ENCODE peak calls at places on chromosomes 2 and 18, in five cellular contexts. S, O, K, C and Z are unnamed samples.

GRCh38 chr2:150911766-150912280 is 349.8 kb downstream of the RBM43 start:
- DNase-seq in C (peak), O (peak), S (peak), K (peak), Z (no peak)

GRCh38 chr2:222303828-222304736 is 5.3 kb upstream of the PAX3 start:
- DNase-seq in C (no peak), S (no peak), O (no peak), K (no peak), Z (no peak)

GRCh38 chr2:113156278-113157107 is 17.3 kb upstream of the PSD4 start:
- DNase-seq in S (no peak), O (no peak), C (no peak), K (no peak), Z (no peak)

GRCh38 chr18:30057398-30057797 is 985.1 kb downstream of the DSC3 start:
- DNase-seq in S (no peak), K (no peak), C (no peak), O (no peak), Z (no peak)

GRCh38 chr2:183242937-183243336 is 118.7 kb downstream of the NUP35 start:
- DNase-seq in C (no peak), S (no peak), K (no peak), O (peak), Z (no peak)

GRCh38 chr2:127143851-127144782 is 37.2 kb upstream of the BIN1 start:
- DNase-seq in C (no peak), O (peak), K (no peak), S (no peak), Z (peak)

GRCh38 chr18:21669736-21670135 is 34.8 kb downstream of the ABHD3 start:
- DNase-seq in K (no peak), O (no peak), S (no peak), C (no peak), Z (no peak)

GRCh38 chr18:55786651-55787272 is 198.8 kb upstream of the TCF4 start:
- DNase-seq in O (peak), C (no peak), K (no peak), S (no peak), Z (no peak)

GRCh38 chr2:215653344-215654015 is 217.6 kb upstream of the FN1 start:
- DNase-seq in S (no peak), K (no peak), C (no peak), O (peak), Z (no peak)

GRCh38 chr2:122539920-122540319 is 784.5 kb downstream of the TSN start:
- DNase-seq in C (no peak), K (no peak), S (no peak), O (no peak), Z (peak)

GRCh38 chr2:222305510-222306392 is 7.0 kb upstream of the PAX3 start:
- DNase-seq in S (no peak), C (no peak), K (no peak), O (peak), Z (no peak)

GRCh38 chr2:150485114-150485870 is 2.2 kb downstream of the RND3 start:
- DNase-seq in O (peak), S (peak), K (no peak), C (peak), Z (peak)

GRCh38 chr2:26850565-26850964 is 2.6 kb downstream of the DPYSL5 start:
- DNase-seq in O (no peak), S (no peak), C (no peak), K (no peak), Z (no peak)

GRCh38 chr2:172244419-172245130 is 141.9 kb upstream of the DLX2 start:
- DNase-seq in S (no peak), C (no peak), K (no peak), O (no peak), Z (no peak)

GRCh38 chr2:241035142-241035817 is 36.9 kb downstream of the SNED1 start:
- DNase-seq in O (no peak), C (no peak), S (no peak), K (no peak), Z (no peak)

GRCh38 chr2:169528271-169528701 is 18.8 kb downstream of the KLHL41 start:
- DNase-seq in K (no peak), C (peak), O (peak), S (peak), Z (peak)

GRCh38 chr2:241545113-241545512 is 13.4 kb upstream of the BOK start:
- DNase-seq in S (no peak), C (no peak), O (peak), K (peak), Z (no peak)

GRCh38 chr18:50879302-50880107 is 587 bp downstream of the ME2 start:
- DNase-seq in C (no peak), K (no peak), S (peak), O (peak), Z (no peak)

GRCh38 chr2:196131949-196132925 is 39.1 kb downstream of the STK17B start:
- DNase-seq in O (peak), K (no peak), C (no peak), S (no peak), Z (no peak)

GRCh38 chr2:190648289-190649034 is 421 bp upstream of the NAB1 start:
- DNase-seq in O (peak), C (peak), S (peak), K (peak), Z (no peak)

GRCh38 chr2:24231461-24231881 is 56.6 kb downstream of the FAM228A start:
- DNase-seq in S (no peak), C (no peak), K (no peak), O (peak), Z (no peak)

GRCh38 chr18:27033722-27034121 is 151.4 kb downstream of the CHST9 start:
- DNase-seq in K (no peak), O (no peak), C (no peak), S (no peak), Z (no peak)

GRCh38 chr2:221034026-221034701 is 537.9 kb downstream of the EPHA4 start:
- DNase-seq in S (no peak), O (no peak), C (no peak), K (no peak), Z (no peak)

GRCh38 chr2:61404438-61404837 is 66.4 kb downstream of the USP34 start:
- DNase-seq in K (no peak), O (no peak), S (no peak), C (no peak), Z (no peak)

GRCh38 chr2:43178055-43178598 is 48.3 kb downstream of the ZFP36L2 start:
- DNase-seq in S (no peak), K (no peak), C (no peak), O (no peak), Z (no peak)

GRCh38 chr2:15259356-15259756 is 301.8 kb downstream of the NBAS start:
- DNase-seq in S (no peak), C (no peak), O (no peak), K (no peak), Z (no peak)

GRCh38 chr2:158011055-158011771 is 90.5 kb upstream of the UPP2 start:
- DNase-seq in K (no peak), S (no peak), C (no peak), O (peak), Z (no peak)

GRCh38 chr2:40554665-40555294 is 102.9 kb upstream of the SLC8A1 start:
- DNase-seq in K (no peak), C (peak), O (peak), S (peak), Z (no peak)

GRCh38 chr2:210162466-210163124 is 8.6 kb downstream of the KANSL1L start:
- DNase-seq in S (no peak), C (no peak), K (no peak), O (no peak), Z (no peak)

GRCh38 chr2:74658516-74658915 is 4.5 kb downstream of the SEMA4F start:
- DNase-seq in S (no peak), K (peak), C (no peak), O (peak), Z (no peak)

GRCh38 chr2:237283136-237283928 is 130.6 kb downstream of the COL6A3 start:
- DNase-seq in K (no peak), S (no peak), C (no peak), O (peak), Z (no peak)

GRCh38 chr2:101328474-101329007 is 20.0 kb upstream of the RNF149 start:
- DNase-seq in C (peak), S (no peak), O (peak), K (no peak), Z (no peak)

GRCh38 chr2:16506366-16506765 is 159.3 kb downstream of the CYRIA start:
- DNase-seq in C (no peak), O (no peak), S (no peak), K (no peak), Z (peak)

GRCh38 chr2:27075219-27075871 is 3.1 kb upstream of the EMILIN1 start:
- DNase-seq in K (no peak), S (peak), C (no peak), O (no peak), Z (no peak)

GRCh38 chr2:212531499-212531898 is 7.1 kb downstream of the ERBB4 start:
- DNase-seq in C (no peak), K (no peak), O (no peak), S (no peak), Z (no peak)

GRCh38 chr18:73785276-73785675 is 362.4 kb downstream of the FBXO15 start:
- DNase-seq in K (no peak), C (no peak), S (no peak), O (peak), Z (no peak)

GRCh38 chr2:240561325-240561971 is 1.3 kb downstream of the DUSP28 start:
- DNase-seq in S (no peak), K (peak), C (peak), O (peak), Z (peak)

GRCh38 chr2:26068602-26069298 is 34.9 kb downstream of the RAB10 start:
- DNase-seq in O (peak), C (no peak), K (peak), S (no peak), Z (no peak)

GRCh38 chr18:9017170-9017899 is 85.2 kb upstream of the NDUFV2 start:
- DNase-seq in C (peak), K (no peak), S (peak), O (peak), Z (no peak)

GRCh38 chr2:181978351-181979150 is 7.1 kb upstream of the PPP1R1C start:
- DNase-seq in C (no peak), K (no peak), S (no peak), O (peak), Z (no peak)
- TF ChIP-seq CTCF in C (no peak), K (no peak), S (no peak), O (no peak), Z (no peak)

DNA sequence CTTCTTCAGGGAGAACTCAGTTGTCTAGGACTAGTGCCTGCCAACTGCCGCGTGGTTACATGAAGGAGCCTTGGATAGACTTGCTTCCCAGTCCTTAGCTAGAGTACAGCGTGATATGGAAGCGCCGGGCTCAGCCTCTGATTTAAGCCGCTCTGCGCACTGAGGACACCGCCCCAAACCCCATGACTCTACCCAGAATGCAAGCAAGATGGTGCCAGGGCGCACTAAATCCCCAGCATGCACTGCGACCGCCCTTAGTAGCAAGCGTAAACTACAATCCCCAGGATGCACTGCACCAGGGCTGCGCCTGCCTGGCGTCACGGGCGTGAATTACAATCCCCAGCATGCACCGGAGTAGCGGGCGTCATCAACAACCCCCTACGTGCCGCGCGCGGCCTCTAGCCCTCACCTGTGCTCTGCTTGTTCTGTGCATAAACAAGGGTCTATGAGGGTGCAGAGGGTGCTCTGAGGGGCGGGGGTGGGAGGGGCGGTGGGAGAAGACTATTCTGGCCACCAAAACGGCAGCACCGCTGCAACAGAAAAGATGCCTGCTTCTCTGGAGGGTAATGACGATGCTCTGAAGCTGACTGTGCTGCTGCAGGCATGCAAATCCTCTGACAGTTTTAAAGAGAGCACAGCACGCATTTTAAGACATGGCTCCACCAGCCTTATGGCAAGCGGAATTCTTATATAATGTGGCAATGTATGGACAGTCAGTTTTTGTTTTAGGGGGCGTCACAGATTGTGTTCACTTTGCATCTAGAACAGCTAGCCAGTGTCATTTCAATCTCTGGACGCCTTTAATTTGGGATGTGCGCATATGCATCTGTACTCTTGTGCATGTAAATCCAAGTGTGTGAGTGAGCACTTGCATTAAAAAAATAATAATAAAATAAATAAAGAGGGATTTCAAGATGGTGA is 282.5 kb upstream of the MYT1L start:
- DNase-seq in S (peak), C (peak), K (peak), O (peak), Z (peak)
- H3K4me3 ChIP-seq in S (peak), C (peak), K (peak), O (no peak), Z (peak)

DNA sequence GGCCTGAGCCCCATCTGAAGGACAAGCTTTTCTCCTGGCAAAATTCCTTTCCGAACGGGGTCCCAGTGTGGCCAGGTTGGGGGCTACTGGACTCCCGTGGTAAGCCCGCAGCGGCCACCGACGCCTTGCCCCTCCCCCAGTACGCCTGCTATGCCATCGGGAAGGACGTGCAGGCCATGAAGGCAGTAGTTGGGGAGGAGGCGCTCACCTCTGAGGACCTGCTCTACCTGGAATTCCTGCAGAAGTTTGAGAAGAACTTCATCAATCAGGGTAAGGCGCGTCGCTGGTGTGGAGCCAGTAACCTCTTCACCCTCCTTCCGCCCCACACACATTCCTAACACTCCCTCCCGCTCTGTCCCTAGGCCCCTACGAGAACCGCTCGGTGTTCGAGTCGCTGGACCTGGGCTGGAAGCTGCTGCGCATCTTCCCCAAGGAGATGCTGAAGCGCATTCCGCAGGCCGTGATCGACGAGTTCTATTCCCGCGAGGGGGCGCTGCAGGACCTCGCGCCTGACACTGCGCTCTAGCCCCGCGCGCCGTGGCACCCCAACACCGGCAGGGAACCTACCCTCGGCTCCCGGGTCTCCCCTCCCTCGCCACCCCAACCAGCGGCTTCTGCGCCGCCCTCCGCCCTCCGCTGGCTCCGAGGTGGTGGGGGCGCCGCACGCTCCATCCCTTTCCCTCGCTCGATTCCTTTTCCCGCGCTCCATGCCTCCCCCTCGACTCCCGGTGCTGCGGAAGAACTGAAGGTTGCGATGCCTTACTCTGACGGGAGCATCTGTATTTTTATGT is 13.6 kb upstream of the ANKRD53 start:
- DNase-seq in O (peak), C (peak), S (peak), K (no peak), Z (no peak)
- TF ChIP-seq CTCF in O (peak), C (peak), S (peak), K (peak), Z (peak)

GRCh38 chr18:78978336-78979057 is 1.1 kb upstream of the SALL3 start:
- DNase-seq in O (peak), C (no peak), S (no peak), K (no peak), Z (no peak)
- H3K4me3 ChIP-seq in O (no peak), C (no peak), S (no peak), K (no peak), Z (no peak)

GRCh38 chr2:65292095-65292378 is 64.4 kb downstream of the ACTR2 start:
- DNase-seq in C (no peak), K (no peak), O (no peak), S (no peak), Z (no peak)
- TF ChIP-seq CTCF in C (no peak), K (no peak), O (no peak), S (no peak), Z (no peak)

GRCh38 chr2:54947121-54947520 is 103.1 kb downstream of the RTN4 start:
- DNase-seq in K (no peak), C (no peak), O (no peak), S (no peak), Z (no peak)
- H3K4me3 ChIP-seq in K (no peak), C (no peak), O (no peak), S (no peak), Z (no peak)